ENCODE peak calls at places on chromosome 12, in ten cellular contexts. Z is prostate gland; A is kidney glomerular epithelial cell; B is activated T-cell treated with anti-CD3 and anti-CD28 coated beads, Interleukin-2, amount 50 U/mL, for 72 hours; U is stimulated activated effector memory CD8-positive, alpha-beta T cell treated with anti-CD3 and anti-CD28 coated beads, Interleukin-12 subunit alpha, Interleukin-12 subunit beta, amount 100 ng/mL, for 72 hours; G is upper lobe of left lung; C is osteoblast; J is stimulated activated CD4-positive, alpha-beta T cell treated with anti-CD3 and anti-CD28 coated beads, Interleukin-4, amount 100 ng/mL, for 48 hours; Q is posterior cingulate gyrus; I is NCI-H774. V is an unnamed sample.
A peak's percentile ranks its signal among the peaks of the same experiment; 100 is the strongest.

GRCh38 chr12:67701121-67701520 is 52.6 kb downstream of the DYRK2 start:
- DNase-seq in Z (no peak), A (no peak), B (no peak), U (no peak), G (no peak), C (no peak), J (no peak), Q (no peak), I (no peak), V (no peak)

GRCh38 chr12:102962532-102962931 is 5.1 kb downstream of the ASCL1 start:
- DNase-seq in Z (no peak), A (no peak), B (no peak), U (no peak), G (no peak), C (no peak), J (no peak), Q (no peak), I (peak; percentile 69), V (no peak)

GRCh38 chr12:10285919-10286318 is 21.8 kb upstream of the KLRD1 start:
- DNase-seq in Z (no peak), A (no peak), B (peak; percentile 47), U (peak; percentile 28), G (no peak), C (no peak), J (no peak), Q (no peak), I (no peak), V (peak; percentile 47)

GRCh38 chr12:88420460-88420859 is 159.8 kb downstream of the KITLG start:
- DNase-seq in Z (no peak), A (peak; percentile 59), B (no peak), U (no peak), G (no peak), C (peak; percentile 62), J (no peak), Q (no peak), I (no peak), V (no peak)

GRCh38 chr12:22100952-22101748 is 55.1 kb downstream of the CMAS start:
- DNase-seq in Z (peak; percentile 46), A (peak; percentile 19), B (peak; percentile 49), U (no peak), G (peak; percentile 67), C (no peak), J (peak; percentile 25), Q (no peak), I (peak; percentile 60), V (peak; percentile 43)

GRCh38 chr12:41882144-41882805 is 262.4 kb downstream of the GXYLT1 start:
- DNase-seq in Z (no peak), A (no peak), B (no peak), U (no peak), G (no peak), C (no peak), J (no peak), Q (no peak), I (no peak), V (no peak)

GRCh38 chr12:52175411-52176350 is 16.1 kb downstream of the KRT80 start:
- DNase-seq in Z (peak; percentile 83), A (no peak), B (no peak), U (no peak), G (no peak), C (peak; percentile 84), J (no peak), Q (no peak), I (peak; percentile 67), V (no peak)

GRCh38 chr12:17371491-17372290 is 718.3 kb downstream of the RERGL start:
- DNase-seq in Z (no peak), A (no peak), B (no peak), U (no peak), G (no peak), C (no peak), J (no peak), Q (no peak), I (no peak), V (no peak)

GRCh38 chr12:132028111-132028510 is 78.4 kb downstream of the EP400 start:
- DNase-seq in Z (no peak), A (no peak), B (no peak), U (no peak), G (no peak), C (no peak), J (no peak), Q (no peak), I (no peak), V (no peak)

GRCh38 chr12:70627677-70628076 is 9.6 kb downstream of the PTPRB start:
- DNase-seq in Z (no peak), A (no peak), B (no peak), U (no peak), G (no peak), C (no peak), J (no peak), Q (no peak), I (no peak), V (no peak)

GRCh38 chr12:126337556-126337955 is 1272.3 kb downstream of the AACS start:
- DNase-seq in Z (no peak), A (peak; percentile 0), B (no peak), U (no peak), G (no peak), C (no peak), J (no peak), Q (no peak), I (no peak), V (no peak)

GRCh38 chr12:8014836-8015235 is 17.7 kb upstream of the FOXJ2 start:
- DNase-seq in Z (no peak), A (no peak), B (no peak), U (no peak), G (no peak), C (no peak), J (no peak), Q (no peak), I (no peak), V (no peak)